ENCODE peak calls at places on chromosomes 7 and 10, in four cellular contexts. N is PC-3, I is GM23248, L is OCI-LY7. P is an unnamed sample.

GRCh38 chr7:88432321-88432720 is 125.6 kb upstream of the STEAP4 start:
- DNase-seq in N (no peak), L (no peak), I (no peak), P (no peak)

GRCh38 chr10:130661419-130661818 is 525.2 kb downstream of the GLRX3 start:
- DNase-seq in L (no peak), N (no peak), I (no peak), P (no peak)

GRCh38 chr7:120723465-120724385 is 134.2 kb downstream of the TSPAN12 start:
- DNase-seq in L (no peak), N (no peak), I (no peak), P (no peak)

GRCh38 chr10:28587970-28588290 is 55.0 kb downstream of the WAC start:
- DNase-seq in I (peak; percentile 50), L (no peak), N (no peak), P (peak; percentile 10)

GRCh38 chr7:151923097-151923876 is 33.0 kb upstream of the GALNTL5 start:
- DNase-seq in N (no peak), I (peak; percentile 17), L (no peak), P (no peak)

GRCh38 chr7:10316488-10316887 is 657.2 kb upstream of the PHF14 start:
- DNase-seq in I (no peak), L (no peak), N (no peak), P (no peak)

GRCh38 chr10:106929291-106929925 is 235.1 kb downstream of the SORCS1 start:
- DNase-seq in N (no peak), I (no peak), L (no peak), P (no peak)

GRCh38 chr10:83987216-83987615 is 152.1 kb upstream of the GHITM start:
- DNase-seq in N (no peak), I (no peak), L (no peak), P (no peak)

GRCh38 chr10:116728526-116729096 is 13.8 kb downstream of the HSPA12A start:
- DNase-seq in L (no peak), I (peak; percentile 24), N (no peak), P (no peak)

GRCh38 chr7:54712777-54713176 is 46.2 kb downstream of the SEC61G start:
- DNase-seq in N (no peak), L (no peak), I (no peak), P (no peak)
- H3K9me2 ChIP-seq in N (no peaks in the 10 kb centered on the region), L (no peaks in the 10 kb centered on the region), I (no peaks in the 10 kb centered on the region), P (no peaks in the 10 kb centered on the region)

GRCh38 chr10:44936314-44936975 is 23.2 kb upstream of the RASSF4 start:
- DNase-seq in L (no peak), N (no peak), I (no peak), P (no peak)
- H3K27ac ChIP-seq in L (no peak overlapping the region), N (no peak overlapping the region), I (no peak overlapping the region), P (no peak overlapping the region)

GRCh38 chr10:33657913-33658312 is 323.4 kb upstream of the NRP1 start:
- DNase-seq in N (no peak), I (no peak), L (no peak), P (no peak)
- H3K4me1 ChIP-seq in N (peaks cover 33% of the 10 kb centered on the region), I (peaks cover 32% of the 10 kb centered on the region), L (no peaks in the 10 kb centered on the region), P (no peaks in the 10 kb centered on the region)

GRCh38 chr7:131897016-131897789 is 340.8 kb upstream of the PODXL start:
- DNase-seq in I (peak; percentile 87), N (peak; percentile 62), L (no peak), P (no peak)
- H3K9me2 ChIP-seq in I (no peaks in the 10 kb centered on the region), N (no peaks in the 10 kb centered on the region), L (no peaks in the 10 kb centered on the region), P (no peaks in the 10 kb centered on the region)